ENCODE peak calls at places on chromosomes 12 and 14, in nine cellular contexts. N is HCT116, K is stomach, L is breast epithelium, Y is esophagus squamous epithelium, A is uterus, F is adrenal gland, H is ovary, X is HepG2. B is an unnamed sample.

GRCh38 chr12:12902036-12902435 is 10.7 kb downstream of the GPRC5A start:
- DNase-seq in N (no peak), K (no peak), L (no peak), Y (no peak), A (peak; percentile 82), F (peak; percentile 70), H (no peak), X (no peak), B (no peak)

GRCh38 chr14:99548285-99548684 is 55.7 kb downstream of the CCDC85C start:
- DNase-seq in N (no peak), K (no peak), L (no peak), Y (no peak), A (no peak), F (no peak), H (no peak), X (no peak), B (no peak)

GRCh38 chr12:49367381-49368239 is at the start of gene SPATS2:
- DNase-seq in N (no peak), K (no peak), L (peak; percentile 90), Y (peak; percentile 59), A (peak; percentile 94), F (peak; percentile 93), H (peak; percentile 93), X (no peak), B (peak; percentile 94)

GRCh38 chr14:34593740-34594375 is 36.1 kb downstream of the SNX6 start:
- DNase-seq in N (no peak), K (no peak), L (no peak), Y (no peak), A (no peak), F (no peak), H (no peak), X (no peak), B (no peak)

GRCh38 chr12:99386907-99387306 is 260.6 kb upstream of the GARIN6 start:
- DNase-seq in N (peak; percentile 28), K (no peak), L (no peak), Y (no peak), A (no peak), F (no peak), H (no peak), X (peak; percentile 48), B (no peak)

GRCh38 chr12:113297621-113298471 is 37.1 kb downstream of the SLC8B1 start:
- DNase-seq in N (no peak), K (no peak), L (no peak), Y (no peak), A (no peak), F (no peak), H (no peak), X (no peak), B (no peak)

GRCh38 chr12:63400746-63401145 is 249.7 kb upstream of the AVPR1A start:
- DNase-seq in N (no peak), K (no peak), L (no peak), Y (no peak), A (no peak), F (no peak), H (no peak), X (peak; percentile 45), B (no peak)

GRCh38 chr12:51755251-51755650 is 93.3 kb downstream of the FIGNL2 start:
- DNase-seq in N (no peak), K (no peak), L (no peak), Y (no peak), A (no peak), F (no peak), H (no peak), X (no peak), B (no peak)

GRCh38 chr14:74018029-74018703 is 922 bp downstream of the ENTPD5 start:
- DNase-seq in N (no peak), K (no peak), L (no peak), Y (no peak), A (no peak), F (no peak), H (no peak), X (peak; percentile 32), B (no peak)

GRCh38 chr14:61260939-61261776 is 20.0 kb downstream of the TMEM30B start:
- DNase-seq in N (peak; percentile 65), K (no peak), L (no peak), Y (no peak), A (no peak), F (no peak), H (no peak), X (peak; percentile 13), B (no peak)

GRCh38 chr12:61011767-61012423 is 1248.3 kb upstream of the USP15 start:
- DNase-seq in N (no peak), K (no peak), L (no peak), Y (no peak), A (no peak), F (no peak), H (no peak), X (no peak), B (no peak)

GRCh38 chr14:76950043-76951020 is 78.2 kb downstream of the IRF2BPL start:
- DNase-seq in N (no peak), K (no peak), L (no peak), Y (no peak), A (no peak), F (peak; percentile 66), H (peak; percentile 53), X (no peak), B (no peak)

GRCh38 chr12:124411291-124411878 is 116.5 kb downstream of the RFLNA start:
- DNase-seq in N (no peak), K (no peak), L (no peak), Y (no peak), A (peak; percentile 93), F (peak; percentile 92), H (peak; percentile 56), X (no peak), B (peak; percentile 71)

GRCh38 chr12:26810330-26810729 is 22.7 kb downstream of the ITPR2 start:
- DNase-seq in N (no peak), K (peak; percentile 71), L (peak; percentile 56), Y (no peak), A (peak; percentile 36), F (peak; percentile 71), H (peak; percentile 47), X (no peak), B (peak; percentile 74)

GRCh38 chr14:23259412-23259811 is 21.7 kb downstream of the RNF212B start:
- DNase-seq in N (no peak), K (no peak), L (no peak), Y (no peak), A (no peak), F (no peak), H (no peak), X (no peak), B (no peak)
- H3K27me3 ChIP-seq in N (no peaks in the 10 kb centered on the region), K (peaks cover 6% of the 10 kb centered on the region), L (no peaks in the 10 kb centered on the region), Y (no peaks in the 10 kb centered on the region), A (no peaks in the 10 kb centered on the region), F (peaks cover 10% of the 10 kb centered on the region), H (no peaks in the 10 kb centered on the region), X (no peaks in the 10 kb centered on the region), B (no peaks in the 10 kb centered on the region)

GRCh38 chr12:96401061-96401871 is 1.0 kb upstream of the CDK17 start:
- DNase-seq in N (peak; percentile 51), K (no peak), L (no peak), Y (no peak), A (no peak), F (peak; percentile 35), H (no peak), X (peak; percentile 45), B (no peak)
- TF ChIP-seq POLR2A in N (no peak), K (no peak), L (no peak), Y (no peak), A (peak; percentile 6), F (peak; percentile 57), H (no peak), X (no peak), B (no peak)

DNA sequence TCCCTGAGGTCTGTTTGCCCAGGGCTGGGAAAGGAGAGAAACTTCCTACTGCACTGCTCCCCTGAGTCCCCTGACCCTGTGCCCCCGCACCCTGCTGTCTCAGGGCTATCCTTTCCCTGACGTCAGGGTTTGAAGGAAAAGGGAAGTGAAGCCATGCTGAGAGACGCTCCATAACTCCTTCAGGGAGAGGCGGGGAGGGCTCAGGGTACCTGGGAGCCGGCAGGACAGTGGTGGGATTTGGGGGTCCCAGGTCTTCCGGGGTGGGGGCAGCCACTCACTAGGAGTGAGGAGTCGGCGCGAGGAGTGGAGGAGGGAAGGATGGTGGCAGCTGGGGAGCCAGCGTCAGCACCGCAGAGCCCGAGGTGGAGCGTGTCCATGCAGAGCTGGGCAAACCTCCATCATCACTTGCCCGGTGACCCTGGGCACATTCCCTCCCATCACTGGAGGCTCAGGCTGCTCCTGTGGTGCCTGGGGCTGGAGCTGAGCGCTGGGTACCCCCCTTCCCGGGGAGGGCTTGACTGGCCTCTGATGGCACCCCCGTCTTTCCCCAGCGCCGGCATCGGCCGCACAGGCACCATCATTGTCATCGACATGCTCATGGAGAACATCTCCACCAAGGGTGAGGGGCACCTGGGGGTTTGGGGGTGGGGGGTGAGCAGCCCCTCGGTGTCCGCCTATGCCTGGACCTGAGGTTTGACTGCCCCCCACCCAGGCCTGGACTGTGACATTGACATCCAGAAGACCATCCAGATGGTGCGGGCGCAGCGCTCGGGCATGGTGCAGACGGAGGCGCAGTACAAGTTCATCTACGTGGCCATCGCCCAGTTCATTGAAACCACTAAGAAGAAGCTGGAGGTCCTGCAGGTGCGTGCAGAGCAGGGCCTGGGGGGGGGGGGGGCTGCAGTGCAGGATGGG is 8.5 kb downstream of the PTPN6 start:
- DNase-seq in N (no peak), K (no peak), L (no peak), Y (no peak), A (no peak), F (peak; percentile 38), H (peak; percentile 26), X (no peak), B (no peak)
- H3K4me1 ChIP-seq in N (peaks cover 36% of the 10 kb centered on the region), K (peaks cover 63% of the 10 kb centered on the region), L (peaks cover 5% of the 10 kb centered on the region), Y (peaks cover 34% of the 10 kb centered on the region), A (no peaks in the 10 kb centered on the region), F (peaks cover 52% of the 10 kb centered on the region), H (peaks cover 8% of the 10 kb centered on the region), X (peaks cover 31% of the 10 kb centered on the region), B (peaks cover 30% of the 10 kb centered on the region)

GRCh38 chr14:97462081-97462480 is 664.9 kb downstream of the VRK1 start:
- DNase-seq in N (no peak), K (no peak), L (no peak), Y (no peak), A (no peak), F (no peak), H (no peak), X (no peak), B (no peak)

GRCh38 chr14:97458302-97459137 is 661.3 kb downstream of the VRK1 start:
- DNase-seq in N (no peak), K (peak; percentile 38), L (no peak), Y (no peak), A (no peak), F (peak; percentile 13), H (no peak), X (no peak), B (peak; percentile 37)

GRCh38 chr14:97456958-97457357 is 659.8 kb downstream of the VRK1 start:
- DNase-seq in N (no peak), K (no peak), L (no peak), Y (no peak), A (no peak), F (no peak), H (no peak), X (no peak), B (no peak)

GRCh38 chr14:97456497-97456896 is 659.3 kb downstream of the VRK1 start:
- DNase-seq in N (no peak), K (no peak), L (no peak), Y (no peak), A (no peak), F (no peak), H (no peak), X (no peak), B (no peak)

DNA sequence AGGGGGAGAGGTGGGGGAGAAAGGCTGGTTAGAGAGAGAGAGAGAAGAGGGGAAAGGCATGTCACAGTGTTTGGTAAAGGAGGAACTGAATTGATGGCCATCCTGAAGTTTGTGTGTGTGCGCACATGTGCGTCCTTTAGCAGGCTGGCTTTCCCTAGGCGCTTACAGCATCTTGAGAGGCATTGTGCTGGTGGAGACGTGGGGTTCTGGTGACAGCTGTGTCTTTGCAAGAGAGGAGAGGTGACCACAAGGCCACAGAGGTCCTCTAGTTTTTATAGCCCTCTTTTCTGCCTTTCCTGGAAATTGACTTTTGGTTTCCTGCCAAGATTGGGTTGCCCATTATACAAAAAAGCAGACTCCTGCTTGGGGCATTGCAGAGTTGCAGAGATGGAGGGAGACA is 662.0 kb downstream of the VRK1 start:
- DNase-seq in N (no peak), K (no peak), L (no peak), Y (no peak), A (no peak), F (no peak), H (no peak), X (no peak), B (no peak)
- H3K27me3 ChIP-seq in N (no peaks in the 10 kb centered on the region), K (peaks cover 41% of the 10 kb centered on the region), L (no peaks in the 10 kb centered on the region), Y (no peaks in the 10 kb centered on the region), A (no peaks in the 10 kb centered on the region), F (no peaks in the 10 kb centered on the region), H (no peaks in the 10 kb centered on the region), X (no peaks in the 10 kb centered on the region), B (no peaks in the 10 kb centered on the region)